ENCODE peak calls at places on chromosome X, in seven cellular contexts. One of them, this sample, is unnamed.

GRCh38 chrX:9369802-9370291 is 95.0 kb upstream of the TBL1X start:
- DNase-seq in trophoblast cell: no peak
- DNase-seq in mesendoderm: no peak
- DNase-seq in neuronal stem cell: no peak
- DNase-seq in IMR-90: no peak
- DNase-seq in mesenchymal stem cell: no peak
- DNase-seq in H9: no peak
- DNase-seq in this sample: no peak

GRCh38 chrX:31845003-31845402 is 773.2 kb upstream of the FTHL17 start:
- DNase-seq in trophoblast cell: no peak
- DNase-seq in mesendoderm: no peak
- DNase-seq in neuronal stem cell: no peak
- DNase-seq in IMR-90: no peak
- DNase-seq in mesenchymal stem cell: no peak
- DNase-seq in H9: no peak
- DNase-seq in this sample: no peak

GRCh38 chrX:67780694-67781109 is 236.9 kb downstream of the AR start:
- DNase-seq in trophoblast cell: peak; percentile 63
- DNase-seq in mesendoderm: peak; percentile 72
- DNase-seq in neuronal stem cell: no peak
- DNase-seq in IMR-90: peak; percentile 78
- DNase-seq in mesenchymal stem cell: peak; percentile 96
- DNase-seq in H9: no peak
- DNase-seq in this sample: no peak

GRCh38 chrX:74523870-74524735 is 90.3 kb downstream of the RLIM start:
- DNase-seq in trophoblast cell: no peak
- DNase-seq in mesendoderm: no peak
- DNase-seq in neuronal stem cell: no peak
- DNase-seq in IMR-90: peak; percentile 6
- DNase-seq in mesenchymal stem cell: no peak
- DNase-seq in H9: no peak
- DNase-seq in this sample: no peak

GRCh38 chrX:154484255-154485149 is 1.9 kb downstream of the UBL4A start:
- DNase-seq in trophoblast cell: no peak
- DNase-seq in mesendoderm: no peak
- DNase-seq in neuronal stem cell: no peak
- DNase-seq in IMR-90: no peak
- DNase-seq in mesenchymal stem cell: no peak
- DNase-seq in H9: no peak
- DNase-seq in this sample: no peak

GRCh38 chrX:72042860-72043248 is 88.9 kb downstream of the RTL5 start:
- DNase-seq in trophoblast cell: no peak
- DNase-seq in mesendoderm: no peak
- DNase-seq in neuronal stem cell: no peak
- DNase-seq in IMR-90: no peak
- DNase-seq in mesenchymal stem cell: no peak
- DNase-seq in H9: no peak
- DNase-seq in this sample: no peak

GRCh38 chrX:115147220-115147619 is 42.0 kb upstream of the RBMXL3 start:
- DNase-seq in trophoblast cell: no peak
- DNase-seq in mesendoderm: peak; percentile 4
- DNase-seq in neuronal stem cell: no peak
- DNase-seq in IMR-90: peak; percentile 40
- DNase-seq in mesenchymal stem cell: peak; percentile 24
- DNase-seq in H9: no peak
- DNase-seq in this sample: no peak

GRCh38 chrX:77962068-77962902 is 7.2 kb downstream of the PGAM4 start:
- DNase-seq in trophoblast cell: no peak
- DNase-seq in mesendoderm: no peak
- DNase-seq in neuronal stem cell: no peak
- DNase-seq in IMR-90: peak; percentile 4
- DNase-seq in mesenchymal stem cell: peak; percentile 30
- DNase-seq in H9: no peak
- DNase-seq in this sample: no peak

GRCh38 chrX:133254666-133255065 is 36.5 kb upstream of the TFDP3 start:
- DNase-seq in trophoblast cell: no peak
- DNase-seq in mesendoderm: no peak
- DNase-seq in neuronal stem cell: no peak
- DNase-seq in IMR-90: peak; percentile 41
- DNase-seq in mesenchymal stem cell: peak; percentile 65
- DNase-seq in H9: no peak
- DNase-seq in this sample: no peak

GRCh38 chrX:9569875-9570274 is 105.0 kb downstream of the TBL1X start:
- DNase-seq in trophoblast cell: no peak
- DNase-seq in mesendoderm: no peak
- DNase-seq in neuronal stem cell: no peak
- DNase-seq in IMR-90: no peak
- DNase-seq in mesenchymal stem cell: no peak
- DNase-seq in H9: no peak
- DNase-seq in this sample: no peak

GRCh38 chrX:99394450-99394849 is 1015.6 kb downstream of the PCDH19 start:
- DNase-seq in trophoblast cell: no peak
- DNase-seq in mesendoderm: peak; percentile 63
- DNase-seq in neuronal stem cell: no peak
- DNase-seq in IMR-90: no peak
- DNase-seq in mesenchymal stem cell: no peak
- DNase-seq in H9: peak; percentile 56
- DNase-seq in this sample: no peak

GRCh38 chrX:46587158-46587557 is 13.6 kb downstream of the CHST7 start:
- DNase-seq in trophoblast cell: no peak
- DNase-seq in mesendoderm: peak; percentile 34
- DNase-seq in neuronal stem cell: no peak
- DNase-seq in IMR-90: peak; percentile 66
- DNase-seq in mesenchymal stem cell: peak; percentile 42
- DNase-seq in H9: no peak
- DNase-seq in this sample: no peak

GRCh38 chrX:123504630-123505270 is 228.1 kb downstream of the THOC2 start:
- DNase-seq in trophoblast cell: no peak
- DNase-seq in mesendoderm: peak; percentile 11
- DNase-seq in neuronal stem cell: no peak
- DNase-seq in IMR-90: no peak
- DNase-seq in mesenchymal stem cell: no peak
- DNase-seq in H9: peak; percentile 41
- DNase-seq in this sample: no peak

GRCh38 chrX:11750051-11750450 is 8.0 kb upstream of the MSL3 start:
- DNase-seq in trophoblast cell: peak; percentile 19
- DNase-seq in mesendoderm: no peak
- DNase-seq in neuronal stem cell: no peak
- DNase-seq in IMR-90: no peak
- DNase-seq in mesenchymal stem cell: no peak
- DNase-seq in H9: no peak
- DNase-seq in this sample: no peak

GRCh38 chrX:57583477-57583876 is 8.3 kb upstream of the ZXDB start:
- DNase-seq in trophoblast cell: no peak
- DNase-seq in mesendoderm: peak; percentile 17
- DNase-seq in neuronal stem cell: no peak
- DNase-seq in IMR-90: no peak
- DNase-seq in mesenchymal stem cell: no peak
- DNase-seq in H9: no peak
- DNase-seq in this sample: no peak

GRCh38 chrX:71637848-71638247 is 19.5 kb upstream of the CXCR3 start:
- DNase-seq in trophoblast cell: no peak
- DNase-seq in mesendoderm: no peak
- DNase-seq in neuronal stem cell: no peak
- DNase-seq in IMR-90: peak; percentile 70
- DNase-seq in mesenchymal stem cell: peak; percentile 43
- DNase-seq in H9: no peak
- DNase-seq in this sample: no peak

GRCh38 chrX:112997991-112998390 is 157.4 kb upstream of the AMOT start:
- DNase-seq in trophoblast cell: no peak
- DNase-seq in mesendoderm: peak; percentile 78
- DNase-seq in neuronal stem cell: no peak
- DNase-seq in IMR-90: no peak
- DNase-seq in mesenchymal stem cell: no peak
- DNase-seq in H9: no peak
- DNase-seq in this sample: no peak

GRCh38 chrX:22134681-22135080 is 102.6 kb downstream of the PHEX start:
- DNase-seq in trophoblast cell: peak; percentile 80
- DNase-seq in mesendoderm: peak; percentile 33
- DNase-seq in neuronal stem cell: no peak
- DNase-seq in IMR-90: peak; percentile 86
- DNase-seq in mesenchymal stem cell: peak; percentile 72
- DNase-seq in H9: no peak
- DNase-seq in this sample: no peak

GRCh38 chrX:67619253-67619652 is 75.4 kb downstream of the AR start:
- DNase-seq in trophoblast cell: no peak
- DNase-seq in mesendoderm: no peak
- DNase-seq in neuronal stem cell: no peak
- DNase-seq in IMR-90: peak; percentile 33
- DNase-seq in mesenchymal stem cell: peak; percentile 76
- DNase-seq in H9: no peak
- DNase-seq in this sample: no peak

GRCh38 chrX:16307950-16308349 is 140.7 kb downstream of the MAGEB17 start:
- DNase-seq in trophoblast cell: no peak
- DNase-seq in mesendoderm: no peak
- DNase-seq in neuronal stem cell: no peak
- DNase-seq in IMR-90: no peak
- DNase-seq in mesenchymal stem cell: no peak
- DNase-seq in H9: no peak
- DNase-seq in this sample: no peak

GRCh38 chrX:21883258-21883657 is 27.5 kb downstream of the YY2 start:
- DNase-seq in trophoblast cell: no peak
- DNase-seq in mesendoderm: no peak
- DNase-seq in neuronal stem cell: no peak
- DNase-seq in IMR-90: no peak
- DNase-seq in mesenchymal stem cell: peak; percentile 11
- DNase-seq in H9: no peak
- DNase-seq in this sample: no peak

GRCh38 chrX:51847463-51847862 is 46.0 kb upstream of the MAGED1 start:
- DNase-seq in trophoblast cell: no peak
- DNase-seq in mesendoderm: peak; percentile 29
- DNase-seq in neuronal stem cell: no peak
- DNase-seq in IMR-90: no peak
- DNase-seq in mesenchymal stem cell: no peak
- DNase-seq in H9: no peak
- DNase-seq in this sample: no peak

GRCh38 chrX:12614266-12614665 is 176.9 kb upstream of the PRPS2 start:
- DNase-seq in trophoblast cell: no peak
- DNase-seq in mesendoderm: no peak
- DNase-seq in neuronal stem cell: no peak
- DNase-seq in IMR-90: no peak
- DNase-seq in mesenchymal stem cell: no peak
- DNase-seq in H9: no peak
- DNase-seq in this sample: no peak

GRCh38 chrX:68938244-68939004 is 109.6 kb downstream of the EFNB1 start:
- DNase-seq in trophoblast cell: no peak
- DNase-seq in mesendoderm: peak; percentile 19
- DNase-seq in neuronal stem cell: no peak
- DNase-seq in IMR-90: peak; percentile 47
- DNase-seq in mesenchymal stem cell: peak; percentile 21
- DNase-seq in H9: peak; percentile 24
- DNase-seq in this sample: peak; percentile 30

GRCh38 chrX:106612403-106612789 is 618 bp downstream of the RADX start:
- DNase-seq in trophoblast cell: no peak
- DNase-seq in mesendoderm: peak; percentile 23
- DNase-seq in neuronal stem cell: no peak
- DNase-seq in IMR-90: no peak
- DNase-seq in mesenchymal stem cell: peak; percentile 6
- DNase-seq in H9: no peak
- DNase-seq in this sample: peak; percentile 36

GRCh38 chrX:129652565-129653169 is 2.1 kb downstream of the APLN start:
- DNase-seq in trophoblast cell: no peak
- DNase-seq in mesendoderm: no peak
- DNase-seq in neuronal stem cell: no peak
- DNase-seq in IMR-90: no peak
- DNase-seq in mesenchymal stem cell: no peak
- DNase-seq in H9: peak; percentile 8
- DNase-seq in this sample: no peak

DNA sequence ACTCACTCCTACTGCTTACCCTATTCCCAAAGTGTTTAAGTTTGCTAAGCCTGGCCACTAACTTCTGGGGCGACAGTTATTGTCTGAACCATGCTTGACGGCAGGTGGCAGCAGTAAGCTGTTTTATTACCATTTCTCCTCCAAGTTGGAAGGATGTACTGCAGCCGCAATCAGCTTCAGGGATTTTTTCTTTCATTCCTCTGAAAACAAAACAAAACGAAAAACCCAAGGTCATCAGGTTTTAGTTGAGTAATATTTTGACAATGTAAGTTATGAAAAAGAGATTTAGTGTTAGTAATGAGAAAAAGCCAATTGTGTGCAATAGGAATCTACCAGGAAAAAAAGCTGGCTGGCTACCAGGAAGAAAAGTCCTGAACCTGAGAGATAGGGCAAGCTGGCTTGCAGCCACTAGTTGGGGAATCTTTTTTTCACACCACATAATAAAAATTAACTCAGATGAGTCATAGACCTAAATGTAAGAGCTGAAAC is 13.2 kb upstream of the RAB9B start:
- DNase-seq in trophoblast cell: peak; percentile 40
- DNase-seq in mesendoderm: peak; percentile 66
- DNase-seq in neuronal stem cell: peak; percentile 30
- DNase-seq in IMR-90: peak; percentile 78
- DNase-seq in mesenchymal stem cell: peak; percentile 62
- DNase-seq in H9: peak; percentile 72
- DNase-seq in this sample: peak; percentile 29
- H2BK5ac ChIP-seq in trophoblast cell: no peak overlapping the region
- H2BK5ac ChIP-seq in mesendoderm: no peak overlapping the region
- H2BK5ac ChIP-seq in neuronal stem cell: no peak overlapping the region
- H2BK5ac ChIP-seq in IMR-90: no peak overlapping the region
- H2BK5ac ChIP-seq in mesenchymal stem cell: no peak overlapping the region
- H2BK5ac ChIP-seq in H9: no peak overlapping the region
- H2BK5ac ChIP-seq in this sample: no peak overlapping the region

DNA sequence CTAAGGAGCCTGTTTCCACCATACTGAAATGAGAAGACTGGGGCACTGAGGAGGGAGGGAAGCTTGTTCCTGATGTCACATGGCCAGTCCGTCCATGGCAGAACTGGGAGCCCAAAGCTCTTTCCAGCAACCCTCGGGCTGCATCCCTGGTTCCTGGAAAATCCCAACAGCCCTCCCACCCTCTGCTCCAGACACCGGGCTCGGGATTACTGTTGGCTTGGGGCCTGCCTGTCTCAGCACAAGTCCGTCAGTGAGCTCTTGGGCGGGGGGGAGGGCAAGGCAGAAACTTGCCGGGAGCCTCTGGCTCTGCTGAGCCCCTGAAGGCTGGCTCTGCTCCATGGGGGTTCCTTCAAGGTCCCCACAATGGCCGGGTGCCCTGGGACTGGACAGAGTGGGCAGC is 6.3 kb upstream of the HAUS7 start:
- DNase-seq in trophoblast cell: no peak
- DNase-seq in mesendoderm: no peak
- DNase-seq in neuronal stem cell: no peak
- DNase-seq in IMR-90: peak; percentile 25
- DNase-seq in mesenchymal stem cell: no peak
- DNase-seq in H9: no peak
- DNase-seq in this sample: no peak
- H2BK5ac ChIP-seq in trophoblast cell: no peak overlapping the region
- H2BK5ac ChIP-seq in mesendoderm: no peak overlapping the region
- H2BK5ac ChIP-seq in neuronal stem cell: no peak overlapping the region
- H2BK5ac ChIP-seq in IMR-90: peak overlapping the region; percentile 80
- H2BK5ac ChIP-seq in mesenchymal stem cell: no peak overlapping the region
- H2BK5ac ChIP-seq in H9: no peak overlapping the region
- H2BK5ac ChIP-seq in this sample: peak overlapping the region; percentile 18

GRCh38 chrX:47936940-47937317 is 66.9 kb downstream of the ZNF182 start:
- DNase-seq in trophoblast cell: no peak
- DNase-seq in mesendoderm: no peak
- DNase-seq in neuronal stem cell: no peak
- DNase-seq in IMR-90: no peak
- DNase-seq in mesenchymal stem cell: no peak
- DNase-seq in H9: no peak
- DNase-seq in this sample: no peak
- H2BK5ac ChIP-seq in trophoblast cell: no peak overlapping the region
- H2BK5ac ChIP-seq in mesendoderm: no peak overlapping the region
- H2BK5ac ChIP-seq in neuronal stem cell: no peak overlapping the region
- H2BK5ac ChIP-seq in IMR-90: no peak overlapping the region
- H2BK5ac ChIP-seq in mesenchymal stem cell: no peak overlapping the region
- H2BK5ac ChIP-seq in H9: no peak overlapping the region
- H2BK5ac ChIP-seq in this sample: no peak overlapping the region

GRCh38 chrX:45070116-45071007 is 130.3 kb downstream of the DIPK2B start:
- DNase-seq in trophoblast cell: no peak
- DNase-seq in mesendoderm: peak; percentile 35
- DNase-seq in neuronal stem cell: no peak
- DNase-seq in IMR-90: peak; percentile 67
- DNase-seq in mesenchymal stem cell: peak; percentile 42
- DNase-seq in H9: no peak
- DNase-seq in this sample: no peak
- H2BK5ac ChIP-seq in trophoblast cell: no peak overlapping the region
- H2BK5ac ChIP-seq in mesendoderm: no peak overlapping the region
- H2BK5ac ChIP-seq in neuronal stem cell: no peak overlapping the region
- H2BK5ac ChIP-seq in IMR-90: no peak overlapping the region
- H2BK5ac ChIP-seq in mesenchymal stem cell: no peak overlapping the region
- H2BK5ac ChIP-seq in H9: no peak overlapping the region
- H2BK5ac ChIP-seq in this sample: no peak overlapping the region

This sample was measured in H1.